ENCODE peak calls at places on chromosomes 7 and 10, in eight cellular contexts. Z is left lung, F is germinal center, E is breast epithelium, R is spleen, U is kidney glomerular epithelial cell, S is iris pigment epithelial cell, H is HuH-7.5. B is an unnamed sample.

GRCh38 chr7:30226593-30227268 is 57.7 kb upstream of the ZNRF2 start:
- DNase-seq in R (no peak), Z (no peak), U (peak), H (peak), E (no peak), S (no peak), F (no peak), B (no peak)

GRCh38 chr10:22534849-22535604 is 179.4 kb downstream of the PIP4K2A start:
- DNase-seq in H (no peak), R (no peak), U (no peak), Z (no peak), F (no peak), E (no peak), S (peak), B (no peak)

GRCh38 chr10:28211759-28212158 is 91.1 kb downstream of the MPP7 start:
- DNase-seq in R (no peak), U (no peak), H (no peak), E (no peak), Z (no peak), S (no peak), F (no peak), B (no peak)

GRCh38 chr7:114910787-114911186 is 11.1 kb upstream of the MDFIC start:
- DNase-seq in Z (no peak), R (no peak), F (no peak), E (no peak), H (no peak), U (no peak), S (peak), B (no peak)

GRCh38 chr10:97327348-97328294 is 6.9 kb downstream of the FRAT2 start:
- DNase-seq in S (no peak), Z (no peak), F (no peak), H (peak), E (no peak), R (no peak), U (no peak), B (no peak)

GRCh38 chr10:130425881-130426435 is 289.8 kb downstream of the GLRX3 start:
- DNase-seq in R (no peak), S (no peak), F (no peak), Z (no peak), H (no peak), E (no peak), U (no peak), B (no peak)

GRCh38 chr10:119104653-119105024 is 726 bp downstream of the DENND10 start:
- DNase-seq in E (no peak), F (no peak), U (peak), R (peak), S (peak), H (peak), Z (peak), B (no peak)

GRCh38 chr7:28037220-28038010 is 143.2 kb downstream of the JAZF1 start:
- DNase-seq in R (no peak), S (peak), F (no peak), U (peak), H (no peak), E (no peak), Z (no peak), B (no peak)

GRCh38 chr10:63977329-63977923 is 456.2 kb downstream of the REEP3 start:
- DNase-seq in E (no peak), S (peak), Z (no peak), F (peak), H (peak), U (peak), R (no peak), B (no peak)

GRCh38 chr7:87596136-87596535 is 4.5 kb downstream of the ABCB1 start:
- DNase-seq in U (no peak), F (no peak), S (no peak), R (no peak), H (no peak), Z (no peak), E (no peak), B (no peak)

GRCh38 chr10:11757820-11758463 is 15.8 kb downstream of the ECHDC3 start:
- DNase-seq in Z (peak), E (peak), R (peak), F (peak), H (peak), U (peak), S (peak), B (peak)

GRCh38 chr7:42946616-42946928 is 14.4 kb downstream of the MRPL32 start:
- DNase-seq in R (no peak), S (no peak), E (no peak), H (no peak), U (no peak), F (no peak), Z (no peak), B (no peak)

GRCh38 chr10:26550774-26551526 is 112.8 kb downstream of the APBB1IP start:
- DNase-seq in E (no peak), U (no peak), Z (no peak), R (no peak), H (no peak), F (no peak), S (no peak), B (no peak)

GRCh38 chr10:126921974-126922525 is 16.8 kb downstream of the DOCK1 start:
- DNase-seq in H (no peak), U (no peak), R (no peak), S (peak), F (no peak), Z (no peak), E (no peak), B (no peak)

GRCh38 chr10:67629461-67629971 is 66.5 kb downstream of the CTNNA3 start:
- DNase-seq in U (peak), Z (no peak), R (no peak), E (no peak), H (no peak), F (no peak), S (peak), B (no peak)

GRCh38 chr7:21355406-21355874 is 72.4 kb upstream of the SP4 start:
- DNase-seq in U (no peak), E (no peak), R (no peak), H (no peak), F (peak), S (no peak), Z (no peak), B (no peak)

GRCh38 chr7:94509264-94509878 is at the start of gene CASD1:
- DNase-seq in F (no peak), R (no peak), Z (peak), S (peak), E (peak), H (peak), U (peak), B (no peak)

GRCh38 chr10:122981066-122981464 is 864 bp downstream of the PSTK start:
- DNase-seq in S (peak), U (peak), F (peak), R (no peak), E (no peak), H (peak), Z (no peak), B (no peak)

GRCh38 chr7:130904031-130904757 is 170.2 kb upstream of the KLF14 start:
- DNase-seq in H (no peak), U (peak), Z (no peak), E (no peak), R (no peak), S (peak), F (no peak), B (no peak)

GRCh38 chr10:10500941-10501340 is 516.7 kb upstream of the CELF2 start:
- DNase-seq in Z (no peak), R (no peak), E (no peak), H (no peak), F (no peak), U (no peak), S (peak), B (no peak)

GRCh38 chr7:2934211-2934731 is 90.2 kb upstream of the GNA12 start:
- DNase-seq in S (peak), U (peak), H (no peak), E (no peak), R (peak), Z (peak), F (no peak), B (no peak)

GRCh38 chr7:73977626-73978618 is 50.1 kb upstream of the ELN start:
- DNase-seq in F (no peak), Z (no peak), H (no peak), S (no peak), R (peak), E (no peak), U (no peak), B (no peak)

GRCh38 chr7:76428868-76429805 is 4.4 kb downstream of the ZP3 start:
- DNase-seq in H (no peak), Z (no peak), E (no peak), F (no peak), S (no peak), U (no peak), R (no peak), B (no peak)